ENCODE peak calls at places on chromosome 22, in nine cellular contexts. R, X, U, P, B, Y, T, D and Q are unnamed samples.

GRCh38 chr22:37147186-37147990 is 2.3 kb downstream of the IL2RB start:
- DNase-seq in R (no peak), X (peak), U (no peak), P (no peak), B (no peak), Y (no peak), T (no peak), D (no peak), Q (no peak)

GRCh38 chr22:39530692-39531331 is 1.7 kb downstream of the RPS19BP1 start:
- DNase-seq in R (peak), X (no peak), U (no peak), P (no peak), B (no peak), Y (no peak), T (peak), D (no peak), Q (peak)

GRCh38 chr22:41682033-41682807 is 6.4 kb downstream of the SNU13 start:
- DNase-seq in R (peak), X (peak), U (peak), P (peak), B (peak), Y (peak), T (peak), D (peak), Q (peak)

GRCh38 chr22:38114484-38115398 is 4.3 kb upstream of the BAIAP2L2 start:
- DNase-seq in R (peak), X (peak), U (peak), P (peak), B (peak), Y (peak), T (peak), D (peak), Q (peak)

GRCh38 chr22:39317756-39318506 is 1.5 kb downstream of the RPL3 start:
- DNase-seq in R (no peak), X (no peak), U (no peak), P (no peak), B (no peak), Y (no peak), T (no peak), D (no peak), Q (no peak)

GRCh38 chr22:37231406-37232139 is 12.5 kb downstream of the RAC2 start:
- DNase-seq in R (peak), X (peak), U (peak), P (no peak), B (no peak), Y (peak), T (no peak), D (no peak), Q (no peak)

GRCh38 chr22:45945621-45946020 is 31.3 kb downstream of the WNT7B start:
- DNase-seq in R (no peak), X (no peak), U (no peak), P (no peak), B (no peak), Y (no peak), T (no peak), D (no peak), Q (no peak)

GRCh38 chr22:20584872-20585639 is 77.6 kb downstream of the MED15 start:
- DNase-seq in R (peak), X (no peak), U (no peak), P (no peak), B (no peak), Y (no peak), T (no peak), D (no peak), Q (no peak)

GRCh38 chr22:46007848-46008261 is 30.9 kb upstream of the WNT7B start:
- DNase-seq in R (peak), X (peak), U (peak), P (no peak), B (no peak), Y (no peak), T (no peak), D (no peak), Q (no peak)

GRCh38 chr22:47091241-47091691 is 328.8 kb downstream of the TBC1D22A start:
- DNase-seq in R (no peak), X (no peak), U (no peak), P (no peak), B (no peak), Y (no peak), T (no peak), D (no peak), Q (no peak)

GRCh38 chr22:36463783-36464184 is 17.7 kb downstream of the TXN2 start:
- DNase-seq in R (no peak), X (peak), U (peak), P (no peak), B (no peak), Y (no peak), T (no peak), D (no peak), Q (no peak)

DNA sequence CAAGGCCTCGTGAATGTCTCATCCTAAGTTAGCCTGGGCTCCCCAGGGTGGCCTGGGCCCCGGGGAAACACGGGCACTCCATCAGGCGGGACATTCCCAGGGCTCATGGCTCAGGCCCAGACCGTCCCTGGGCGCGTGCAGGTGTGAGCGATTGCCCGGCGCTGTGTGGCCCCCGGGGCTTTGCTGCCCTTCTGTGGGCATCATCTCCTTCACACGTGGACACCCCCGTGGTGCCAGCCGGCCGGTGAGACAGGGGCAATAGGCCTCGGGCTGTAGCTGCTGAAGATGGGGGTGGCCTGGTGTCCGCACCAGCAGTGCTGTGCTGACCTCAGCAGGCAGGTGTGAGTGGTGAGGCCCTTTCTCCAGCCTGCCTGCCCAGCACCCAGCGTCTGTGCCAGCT is 4.6 kb upstream of the SELENOO start:
- DNase-seq in R (no peak), X (no peak), U (no peak), P (no peak), B (no peak), Y (no peak), T (no peak), D (no peak), Q (no peak)
- TF ChIP-seq CTCF in R (no peak), X (no peak), U (no peak), P (no peak), B (no peak), Y (no peak), T (no peak), D (no peak), Q (no peak)

GRCh38 chr22:32958021-32958420 is 100.2 kb downstream of the SYN3 start:
- DNase-seq in R (no peak), X (no peak), U (no peak), P (no peak), B (no peak), Y (no peak), T (no peak), D (no peak), Q (no peak)
- TF ChIP-seq CTCF in R (peak), X (no peak), U (no peak), P (no peak), B (no peak), Y (no peak), T (no peak), D (no peak), Q (no peak)

GRCh38 chr22:17786435-17787158 is 12.3 kb upstream of the BID start:
- DNase-seq in R (peak), X (peak), U (no peak), P (peak), B (peak), Y (no peak), T (no peak), D (peak), Q (no peak)
- TF ChIP-seq CTCF in R (peak), X (no peak), U (no peak), P (no peak), B (no peak), Y (no peak), T (no peak), D (no peak), Q (no peak)

DNA sequence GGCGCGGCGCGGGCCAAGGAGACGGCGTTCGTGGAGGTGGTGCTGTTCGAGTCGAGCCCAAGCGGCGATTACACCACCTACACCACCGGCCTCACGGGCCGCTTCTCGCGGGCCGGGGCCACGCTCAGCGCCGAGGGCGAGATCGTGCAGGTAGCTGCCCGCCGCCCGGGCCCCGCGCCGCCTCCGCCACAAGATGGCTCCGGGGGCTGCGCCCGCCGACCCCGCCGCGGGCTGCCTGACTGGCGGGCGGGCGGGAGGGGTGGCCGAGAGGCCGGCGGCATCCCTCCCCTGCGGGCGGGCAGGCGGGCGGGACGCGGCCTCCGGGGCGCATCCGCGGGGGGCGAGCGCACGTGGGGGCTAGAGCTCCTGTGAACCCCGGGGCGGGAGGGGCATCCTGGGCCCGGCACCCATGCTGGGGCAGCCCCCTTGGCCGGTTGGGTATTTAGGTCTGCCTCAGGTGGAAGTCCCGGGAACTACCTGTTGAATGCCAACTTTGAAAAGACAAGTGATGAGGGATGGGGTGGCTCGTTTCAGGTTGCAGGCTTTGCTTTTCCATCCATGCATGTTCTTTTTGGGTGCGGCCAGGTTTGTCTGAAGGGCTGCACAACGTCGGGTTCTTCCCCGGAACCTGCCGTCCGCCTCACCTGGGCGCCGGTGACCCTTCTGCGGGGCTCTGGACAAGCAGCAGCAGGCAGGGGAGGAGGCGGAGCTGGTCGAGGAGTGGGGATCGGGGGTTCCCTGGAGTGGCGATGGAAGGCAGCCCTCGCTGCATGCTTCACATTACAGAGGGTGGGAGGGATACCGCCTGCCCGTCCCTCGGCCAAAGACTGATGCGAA is 763 bp downstream of the ZNRF3 start:
- DNase-seq in R (peak), X (peak), U (peak), P (peak), B (peak), Y (peak), T (peak), D (peak), Q (peak)
- TF ChIP-seq CTCF in R (no peak), X (no peak), U (no peak), P (no peak), B (no peak), Y (no peak), T (peak), D (no peak), Q (peak)

DNA sequence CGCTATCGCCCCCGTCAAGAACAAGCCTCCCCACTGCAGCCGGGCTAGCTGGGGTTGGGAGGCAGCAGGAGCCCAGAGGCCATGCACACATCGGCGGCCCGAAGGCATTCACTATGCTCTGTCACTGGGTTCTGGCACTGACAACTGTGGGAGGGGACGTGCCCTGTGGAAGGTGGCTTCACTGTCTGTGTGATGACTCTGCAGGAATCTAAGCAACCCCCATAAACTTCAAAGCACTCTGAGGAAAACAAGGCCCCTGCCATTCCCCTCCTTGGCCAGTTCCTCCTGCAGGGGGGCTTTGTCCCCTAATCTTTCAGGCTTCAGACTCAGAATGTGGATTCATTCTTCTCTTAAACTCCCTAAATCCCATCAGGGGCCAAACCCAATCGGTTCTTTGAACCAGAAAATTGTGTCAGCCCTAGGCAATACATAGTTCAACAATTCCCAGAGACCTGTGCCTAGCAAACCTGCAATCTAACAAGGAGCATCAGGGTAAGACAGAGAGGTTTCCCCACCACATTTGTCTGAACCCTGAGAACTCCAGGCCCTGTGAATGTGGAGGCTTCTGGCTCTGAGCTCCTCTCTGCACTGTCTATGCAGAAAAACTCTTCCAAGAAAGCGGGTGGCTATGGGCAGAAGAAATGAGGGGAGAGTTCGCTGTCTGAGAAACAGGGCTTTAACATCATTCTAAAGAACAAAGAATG is 1477.2 kb downstream of the TBC1D22A start:
- DNase-seq in R (no peak), X (no peak), U (no peak), P (no peak), B (no peak), Y (no peak), T (no peak), D (no peak), Q (no peak)
- TF ChIP-seq CTCF in R (no peak), X (no peak), U (no peak), P (no peak), B (no peak), Y (no peak), T (no peak), D (no peak), Q (no peak)

DNA sequence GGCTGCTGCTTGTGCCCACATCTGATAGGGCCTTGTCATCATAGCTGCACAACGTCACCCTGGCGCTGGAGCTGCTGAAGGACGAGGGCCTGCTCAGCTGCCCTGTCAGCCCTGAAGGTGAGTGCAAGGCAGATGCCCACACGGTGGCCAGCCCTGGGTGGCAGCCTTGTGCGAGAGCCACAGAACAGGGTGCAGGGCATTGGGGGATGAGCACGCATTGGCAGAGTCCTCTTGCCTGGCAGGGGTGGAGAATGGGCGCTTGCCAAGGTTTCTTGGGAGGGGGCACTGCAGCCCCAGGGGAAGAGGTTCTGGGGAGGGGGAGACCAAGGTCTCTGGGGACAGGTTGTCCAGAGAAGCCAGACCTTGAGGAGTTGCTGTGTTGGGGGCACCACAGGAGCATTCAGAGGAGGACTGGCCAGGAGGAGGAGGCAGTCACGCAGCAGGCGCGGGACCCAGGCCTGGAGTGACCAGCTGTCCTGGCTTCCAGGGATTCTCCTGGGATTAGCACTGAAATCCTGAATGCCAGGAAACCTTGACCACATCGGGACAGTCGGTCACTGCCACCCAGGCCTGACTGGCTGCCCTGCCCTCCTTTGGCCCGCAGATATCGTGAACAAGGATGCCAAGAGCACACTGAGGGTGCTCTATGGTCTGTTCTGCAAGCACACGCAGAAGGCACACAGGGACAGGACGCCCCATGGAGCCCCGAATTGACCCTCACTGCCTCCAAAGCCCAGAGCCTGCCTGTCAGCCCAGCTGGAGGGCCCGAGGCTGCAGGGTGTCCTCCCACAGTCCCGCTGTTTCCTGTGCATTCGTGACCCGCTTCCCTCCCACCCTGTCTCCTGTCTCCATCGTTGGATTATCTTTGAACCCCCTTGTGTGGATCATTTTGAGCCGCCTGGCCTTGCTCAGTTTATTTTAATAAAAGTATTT is 25.3 kb downstream of the PARVG start:
- DNase-seq in R (no peak), X (no peak), U (peak), P (peak), B (no peak), Y (no peak), T (no peak), D (no peak), Q (no peak)
- TF ChIP-seq CTCF in R (no peak), X (no peak), U (no peak), P (no peak), B (no peak), Y (no peak), T (no peak), D (no peak), Q (no peak)